ENCODE peak calls at places on chromosomes 3 and 15, in eight cellular contexts. X is suprapubic skin, K is SK-N-SH, I is HCT116, Q is stomach, H is transverse colon, L is GM23338, D is endothelial cell of umbilical vein. G is an unnamed sample.

GRCh38 chr3:53375019-53375418 is 27.7 kb upstream of the DCP1A start:
- DNase-seq in Q (peak), H (peak), I (peak), D (peak), X (no peak), L (peak), K (peak), G (peak)

GRCh38 chr3:98577178-98577895 is 16.1 kb downstream of the CPOX start:
- DNase-seq in I (no peak), X (no peak), Q (no peak), D (no peak), L (no peak), H (no peak), K (no peak), G (no peak)

GRCh38 chr3:84961492-84962255 is 2.9 kb downstream of the CADM2 start:
- DNase-seq in H (no peak), D (no peak), L (no peak), K (peak), X (no peak), I (no peak), Q (no peak), G (no peak)

GRCh38 chr3:195801251-195802183 is 10.2 kb downstream of the MUC4 start:
- DNase-seq in I (no peak), K (no peak), H (peak), X (no peak), D (no peak), L (no peak), Q (no peak), G (no peak)

GRCh38 chr3:173889522-173890055 is 492.0 kb downstream of the NLGN1 start:
- DNase-seq in L (no peak), X (no peak), Q (no peak), H (no peak), K (no peak), D (no peak), I (no peak), G (no peak)

GRCh38 chr3:195847061-195847950 is 35.6 kb upstream of the MUC4 start:
- DNase-seq in I (peak), Q (peak), D (no peak), X (no peak), H (peak), K (no peak), L (no peak), G (no peak)

GRCh38 chr3:123386477-123387040 is 62.3 kb downstream of the ADCY5 start:
- DNase-seq in D (no peak), L (no peak), H (no peak), K (no peak), X (no peak), I (no peak), Q (no peak), G (no peak)

GRCh38 chr3:136838641-136839555 is 20.0 kb downstream of the SLC35G2 start:
- DNase-seq in K (no peak), L (no peak), Q (no peak), D (peak), H (no peak), I (no peak), X (no peak), G (no peak)

GRCh38 chr3:16907245-16907644 is 22.5 kb downstream of the PLCL2 start:
- DNase-seq in D (peak), H (no peak), L (no peak), K (no peak), X (no peak), Q (no peak), I (no peak), G (no peak)

GRCh38 chr3:42020681-42021307 is 58.9 kb upstream of the ULK4 start:
- DNase-seq in K (no peak), X (no peak), Q (no peak), D (peak), L (no peak), I (no peak), H (no peak), G (no peak)

GRCh38 chr3:66162766-66163165 is 58.0 kb upstream of the SLC25A26 start:
- DNase-seq in H (no peak), K (no peak), I (no peak), X (no peak), D (no peak), L (no peak), Q (no peak), G (no peak)

GRCh38 chr3:3059637-3060036 is 50.5 kb downstream of the IL5RA start:
- DNase-seq in X (no peak), L (no peak), H (no peak), K (no peak), D (no peak), I (no peak), Q (no peak), G (no peak)

GRCh38 chr15:31362886-31363285 is 36.3 kb downstream of the KLF13 start:
- DNase-seq in Q (no peak), L (no peak), H (no peak), I (no peak), D (no peak), K (no peak), X (no peak), G (no peak)

GRCh38 chr3:134374791-134375541 is 719 bp upstream of the AMOTL2 start:
- DNase-seq in L (peak), I (no peak), X (peak), K (no peak), D (peak), Q (peak), H (peak), G (no peak)

GRCh38 chr15:64928626-64929220 is 17.0 kb downstream of the ANKDD1A start:
- DNase-seq in K (peak), H (no peak), L (no peak), I (no peak), D (no peak), X (peak), Q (no peak), G (no peak)

GRCh38 chr3:78917541-78917940 is 850.3 kb downstream of the ROBO1 start:
- DNase-seq in L (no peak), H (no peak), X (no peak), D (peak), Q (no peak), K (no peak), I (no peak), G (no peak)

GRCh38 chr15:95910643-95911212 is 419.8 kb upstream of the NR2F2 start:
- DNase-seq in K (no peak), L (peak), I (no peak), D (no peak), Q (no peak), H (no peak), X (no peak), G (no peak)

GRCh38 chr3:71725279-71725991 is at the start of gene EIF4E3:
- DNase-seq in X (no peak), H (peak), Q (peak), K (peak), D (no peak), L (peak), I (no peak), G (no peak)

GRCh38 chr15:63283126-63283525 is 5.7 kb downstream of the APH1B start:
- DNase-seq in H (no peak), D (no peak), K (no peak), Q (no peak), X (no peak), I (no peak), L (no peak), G (peak)

GRCh38 chr15:26864664-26865191 is 2.1 kb upstream of the GABRA5 start:
- DNase-seq in Q (peak), H (no peak), I (no peak), L (peak), X (no peak), K (peak), D (peak), G (peak)

GRCh38 chr15:45546789-45547188 is 24.2 kb upstream of the SLC30A4 start:
- DNase-seq in D (no peak), X (no peak), I (no peak), K (no peak), L (no peak), H (no peak), Q (no peak), G (no peak)

GRCh38 chr15:39874890-39875549 is 45.0 kb downstream of the GPR176 start:
- DNase-seq in Q (peak), K (peak), L (peak), X (no peak), H (peak), I (peak), D (peak), G (peak)

GRCh38 chr3:18234717-18235335 is 190.3 kb downstream of the SATB1 start:
- DNase-seq in X (no peak), H (no peak), Q (no peak), K (no peak), D (no peak), L (peak), I (no peak), G (no peak)

DNA sequence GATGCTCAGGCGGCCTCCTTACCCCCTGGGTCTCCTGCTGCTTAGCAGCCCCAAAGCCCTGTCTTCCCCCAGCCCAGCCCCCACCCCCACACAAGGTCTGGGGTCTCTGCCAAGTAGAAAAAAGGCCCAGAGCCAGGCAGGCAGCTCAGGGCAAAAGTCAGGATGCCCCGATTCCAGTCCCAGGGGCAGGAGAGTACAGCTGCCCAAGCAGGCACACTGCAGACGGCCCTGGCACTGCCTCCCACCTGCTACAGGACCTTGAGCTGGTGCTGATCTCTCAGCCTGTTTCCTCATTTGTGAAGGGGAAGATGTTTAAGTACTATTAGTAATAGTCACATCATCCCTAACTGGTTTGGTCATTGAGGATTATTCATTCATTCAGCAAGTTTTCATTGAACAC is 12.6 kb downstream of the TMEM43 start:
- DNase-seq in H (no peak), I (no peak), L (no peak), K (no peak), Q (no peak), X (no peak), D (no peak), G (no peak)
- H3K27ac ChIP-seq in H (no peak), I (no peak), L (no peak), K (no peak), Q (no peak), X (peak), D (no peak), G (no peak)

GRCh38 chr3:184002469-184002868 is 15.2 kb downstream of the ABCC5 start:
- DNase-seq in I (no peak), K (no peak), Q (no peak), D (no peak), X (no peak), L (peak), H (no peak), G (no peak)
- H3K4me3 ChIP-seq in I (no peak), K (no peak), Q (no peak), D (no peak), X (no peak), L (no peak), H (no peak), G (no peak)

GRCh38 chr3:172201990-172202318 is 162.6 kb downstream of the FNDC3B start:
- DNase-seq in H (no peak), L (no peak), D (peak), X (no peak), I (no peak), Q (no peak), K (no peak), G (peak)

GRCh38 chr3:172204716-172205115 is 165.3 kb downstream of the FNDC3B start:
- DNase-seq in H (no peak), X (no peak), Q (no peak), L (no peak), K (no peak), I (no peak), D (no peak), G (no peak)

GRCh38 chr3:172201136-172201989 is 162.0 kb downstream of the FNDC3B start:
- DNase-seq in D (peak), I (no peak), H (peak), X (peak), Q (peak), K (peak), L (no peak), G (peak)

GRCh38 chr3:172202797-172203196 is 163.4 kb downstream of the FNDC3B start:
- DNase-seq in L (no peak), K (no peak), I (no peak), H (no peak), X (no peak), Q (no peak), D (no peak), G (no peak)

DNA sequence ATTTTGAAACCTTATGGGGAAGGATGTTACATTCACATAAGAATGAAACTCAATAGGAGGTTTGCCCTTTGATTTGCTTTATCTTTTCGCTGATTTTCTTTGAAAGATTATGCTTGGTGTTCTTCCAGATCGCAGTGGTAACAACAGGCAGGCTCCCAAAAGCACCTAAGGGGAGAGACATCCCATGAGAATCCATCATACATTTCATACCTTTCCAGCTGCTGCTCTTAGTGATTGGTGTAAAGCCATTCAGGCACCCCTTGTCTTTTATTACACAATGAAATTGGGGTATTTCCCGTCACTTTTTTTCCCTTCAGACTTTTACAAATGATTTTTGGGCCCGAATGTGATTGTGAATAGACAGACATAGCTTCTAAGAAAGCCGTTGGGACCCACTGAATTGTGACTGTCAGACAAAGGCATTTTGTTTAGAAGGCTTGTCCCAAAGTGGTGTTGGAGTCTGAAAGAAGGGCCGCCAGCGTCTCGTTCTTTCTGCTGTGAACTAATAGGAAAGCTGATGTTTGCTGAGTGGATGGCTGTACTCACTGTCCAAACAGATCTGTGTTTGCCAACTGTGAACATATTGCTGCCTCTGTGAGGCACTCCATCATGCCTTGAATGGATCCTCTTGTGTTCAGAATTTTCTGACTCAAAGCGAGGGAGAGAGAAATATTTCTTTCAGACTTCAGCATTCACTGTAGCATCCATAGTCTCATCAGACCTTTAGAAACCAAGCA is 164.3 kb downstream of the FNDC3B start:
- DNase-seq in L (no peak), D (no peak), I (no peak), Q (peak), K (no peak), X (no peak), H (no peak), G (no peak)
- TF ChIP-seq POLR2AphosphoS5 in L (no peak), D (no peak), I (no peak), Q (no peak), K (no peak), X (no peak), H (no peak), G (no peak)

DNA sequence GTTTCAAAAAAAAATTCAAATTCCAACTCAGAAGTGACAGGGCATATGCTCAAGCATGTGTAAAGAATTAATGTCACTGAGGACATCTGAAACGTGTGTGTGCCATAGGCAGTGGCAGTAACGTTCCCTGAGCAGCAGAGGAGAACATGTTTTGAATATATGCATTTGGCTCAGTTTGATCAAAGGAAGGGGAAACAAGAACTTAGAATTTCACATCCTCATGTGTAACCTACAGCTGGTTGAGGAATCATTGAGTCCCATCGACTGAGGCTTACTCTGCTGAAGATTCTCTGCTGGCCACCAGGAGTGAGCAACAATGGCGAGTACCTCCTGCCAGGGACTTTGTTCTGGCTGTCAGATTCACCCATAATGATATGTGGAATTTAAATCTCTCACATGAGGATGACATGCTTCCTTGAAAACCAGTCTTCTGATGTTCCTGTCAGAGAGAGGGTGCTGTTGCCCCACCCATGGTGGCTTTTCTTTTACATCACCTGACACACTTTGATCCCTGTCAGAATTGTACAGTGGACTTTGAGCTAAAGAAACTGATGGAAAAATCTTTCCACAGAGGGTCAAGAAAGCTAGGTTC is 21.3 kb downstream of the GORASP1 start:
- DNase-seq in L (no peak), H (no peak), K (no peak), X (no peak), I (no peak), D (no peak), Q (no peak), G (no peak)
- H3K27ac ChIP-seq in L (no peak), H (no peak), K (no peak), X (no peak), I (no peak), D (no peak), Q (no peak), G (no peak)

GRCh38 chr3:12588674-12589054 is 31.8 kb downstream of the MKRN2 start:
- DNase-seq in L (no peak), X (no peak), Q (no peak), H (no peak), K (no peak), I (no peak), D (no peak), G (no peak)
- H3K4me3 ChIP-seq in L (no peak), X (no peak), Q (no peak), H (no peak), K (no peak), I (no peak), D (no peak), G (no peak)

GRCh38 chr3:105066106-105066839 is 300.4 kb upstream of the ALCAM start:
- DNase-seq in K (no peak), Q (no peak), X (no peak), I (no peak), D (no peak), L (no peak), H (no peak), G (no peak)
- TF ChIP-seq POLR2AphosphoS5 in K (no peak), Q (no peak), X (no peak), I (no peak), D (no peak), L (no peak), H (no peak), G (no peak)

GRCh38 chr15:68623301-68623892 is 44.6 kb downstream of the CORO2B start:
- DNase-seq in L (no peak), Q (no peak), H (no peak), I (no peak), X (no peak), K (no peak), D (no peak), G (no peak)
- H3K27ac ChIP-seq in L (no peak), Q (no peak), H (peak), I (no peak), X (no peak), K (no peak), D (no peak), G (no peak)

DNA sequence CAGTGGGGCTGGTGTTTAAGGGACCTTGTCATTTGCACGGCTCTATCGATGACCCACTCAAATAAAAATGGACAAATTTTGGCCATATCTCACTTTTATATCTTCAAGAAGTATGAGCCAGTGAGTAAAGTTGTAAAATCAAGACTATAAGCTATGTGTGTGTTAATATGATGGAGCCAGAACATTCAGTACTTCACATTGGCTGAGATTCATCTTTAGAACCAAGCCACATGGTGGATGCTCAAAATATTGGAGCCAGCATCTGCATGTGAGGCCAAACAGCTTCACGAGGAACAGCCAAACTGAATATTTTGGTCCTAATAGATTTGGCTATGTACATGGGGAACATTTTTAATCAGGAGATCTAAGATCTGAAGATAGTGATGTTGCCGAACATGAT is 1089.7 kb downstream of the TUSC7 start:
- DNase-seq in K (no peak), H (no peak), Q (no peak), I (no peak), L (no peak), X (no peak), D (no peak), G (no peak)
- H3K4me3 ChIP-seq in K (no peak), H (no peak), Q (no peak), I (no peak), L (no peak), X (no peak), D (no peak), G (no peak)